ENCODE peak calls at places on chromosomes 12 and 14, in five cellular contexts. H, J, R, X and V are unnamed samples.

GRCh38 chr14:76203086-76204001 is 51.6 kb downstream of the GPATCH2L start:
- DNase-seq in H (peak), J (peak), R (no peak), X (no peak), V (no peak)

GRCh38 chr12:54009171-54010052 is 627 bp downstream of the HOXC8 start:
- DNase-seq in H (no peak), J (no peak), R (no peak), X (no peak), V (no peak)

GRCh38 chr14:86858591-86858990 is 1134.4 kb downstream of the GALC start:
- DNase-seq in H (no peak), J (no peak), R (no peak), X (no peak), V (no peak)

GRCh38 chr12:116502989-116503496 is 56.1 kb upstream of the MAP1LC3B2 start:
- DNase-seq in H (no peak), J (no peak), R (no peak), X (no peak), V (no peak)

GRCh38 chr14:71524321-71524982 is 407.8 kb upstream of the RGS6 start:
- DNase-seq in H (no peak), J (no peak), R (no peak), X (no peak), V (no peak)

GRCh38 chr12:57529831-57530230 is 7.2 kb downstream of the MBD6 start:
- DNase-seq in H (no peak), J (no peak), R (no peak), X (no peak), V (no peak)

GRCh38 chr12:111409403-111410228 is 3.9 kb downstream of the SH2B3 start:
- DNase-seq in H (no peak), J (peak), R (peak), X (no peak), V (peak)

GRCh38 chr12:109717390-109718357 is 4.0 kb downstream of the FAM222A start:
- DNase-seq in H (no peak), J (no peak), R (no peak), X (no peak), V (no peak)

GRCh38 chr12:26229910-26230309 is 34.5 kb downstream of the SSPN start:
- DNase-seq in H (no peak), J (no peak), R (no peak), X (no peak), V (no peak)

GRCh38 chr12:481422-481821 is 21.7 kb downstream of the B4GALNT3 start:
- DNase-seq in H (no peak), J (peak), R (peak), X (no peak), V (peak)

GRCh38 chr12:34296143-34297041 is 274.1 kb downstream of the ALG10 start:
- DNase-seq in H (no peak), J (peak), R (peak), X (no peak), V (peak)

GRCh38 chr12:7206691-7207090 is 17.2 kb downstream of the PEX5 start:
- DNase-seq in H (no peak), J (no peak), R (no peak), X (no peak), V (no peak)

GRCh38 chr14:74558655-74559054 is 53.4 kb downstream of the LTBP2 start:
- DNase-seq in H (no peak), J (no peak), R (no peak), X (no peak), V (no peak)